ENCODE peak calls at places on chromosomes 5 and 9, in five cellular contexts. E is stimulated activated CD4-positive, alpha-beta T cell treated with anti-CD3 and anti-CD28 coated beads, Interleukin-15, amount 100 ng/mL, for 1 hour; Q is neuronal stem cell; A is SW480; W is SHP77 treated with DMSO at 0.1 percent for 48 hours. K is an unnamed sample.

GRCh38 chr5:16889203-16889971 is 46.7 kb downstream of the MYO10 start:
- DNase-seq in Q (no peak), E (no peak), W (no peak), A (peak; percentile 47), K (peak; percentile 86)

GRCh38 chr9:69471433-69471832 is 146.4 kb downstream of the ENTREP1 start:
- DNase-seq in A (no peak), Q (no peak), W (no peak), E (no peak), K (peak; percentile 52)

GRCh38 chr5:154311362-154311761 is 120.8 kb downstream of the GALNT10 start:
- DNase-seq in W (no peak), A (no peak), Q (no peak), E (no peak), K (no peak)

GRCh38 chr9:69178583-69179011 is 4.5 kb downstream of the TJP2 start:
- DNase-seq in A (peak; percentile 90), E (no peak), W (no peak), Q (no peak), K (peak; percentile 80)

GRCh38 chr9:135584934-135585333 is 23.4 kb downstream of the PAEP start:
- DNase-seq in E (no peak), Q (no peak), A (no peak), W (no peak), K (peak; percentile 20)

GRCh38 chr9:118595719-118596305 is 773.4 kb downstream of the BRINP1 start:
- DNase-seq in W (peak; percentile 11), A (peak; percentile 62), Q (peak; percentile 38), E (no peak), K (peak; percentile 72)

GRCh38 chr5:118592678-118593328 is 395.5 kb downstream of the DTWD2 start:
- DNase-seq in W (no peak), Q (no peak), A (no peak), E (no peak), K (no peak)

GRCh38 chr5:123808841-123809240 is 296.9 kb downstream of the CSNK1G3 start:
- DNase-seq in A (no peak), E (no peak), W (no peak), Q (no peak), K (no peak)

GRCh38 chr5:174481737-174482136 is 242.6 kb upstream of the MSX2 start:
- DNase-seq in Q (no peak), E (no peak), A (no peak), W (no peak), K (no peak)

GRCh38 chr5:14156611-14157493 is 13.7 kb downstream of the TRIO start:
- DNase-seq in E (no peak), Q (no peak), A (peak; percentile 86), W (peak; percentile 37), K (peak; percentile 99)

GRCh38 chr5:111937091-111937490 is 180.1 kb upstream of the NREP start:
- DNase-seq in A (no peak), Q (no peak), W (no peak), E (no peak), K (no peak)

GRCh38 chr9:69461488-69461887 is 136.5 kb downstream of the ENTREP1 start:
- DNase-seq in A (no peak), E (no peak), W (no peak), Q (no peak), K (no peak)